ENCODE peak calls at places on chromosome 17, in six cellular contexts. X, M, W, G, T and O are unnamed samples.
A peak's percentile ranks its signal among the peaks of the same experiment; 100 is the strongest.

GRCh38 chr17:41962768-41963434 is 3.7 kb upstream of the CNP start:
- DNase-seq in X (peak; percentile 97), M (peak; percentile 50), W (peak; percentile 48), G (peak; percentile 74), T (peak; percentile 21), O (peak; percentile 79)

GRCh38 chr17:75906143-75906884 is 1.6 kb upstream of the MRPL38 start:
- DNase-seq in X (no peak), M (no peak), W (no peak), G (no peak), T (no peak), O (no peak)

GRCh38 chr17:73991260-73991659 is 212.2 kb upstream of the RPL38 start:
- DNase-seq in X (peak; percentile 51), M (no peak), W (no peak), G (no peak), T (no peak), O (no peak)

GRCh38 chr17:36978810-36979584 is 30.2 kb downstream of the AATF start:
- DNase-seq in X (no peak), M (no peak), W (no peak), G (no peak), T (no peak), O (no peak)

GRCh38 chr17:60086822-60087591 is 8.3 kb upstream of the HEATR6 start:
- DNase-seq in X (peak; percentile 26), M (no peak), W (no peak), G (no peak), T (no peak), O (peak; percentile 89)

GRCh38 chr17:77354721-77355455 is 214.1 kb downstream of the SEC14L1 start:
- DNase-seq in X (peak; percentile 51), M (no peak), W (no peak), G (no peak), T (peak; percentile 90), O (peak; percentile 93)

GRCh38 chr17:44807093-44807816 is 22.8 kb downstream of the GJC1 start:
- DNase-seq in X (no peak), M (no peak), W (no peak), G (no peak), T (no peak), O (no peak)

GRCh38 chr17:50841949-50842354 is 6.6 kb downstream of the WFIKKN2 start:
- DNase-seq in X (peak; percentile 97), M (peak; percentile 14), W (peak; percentile 20), G (peak; percentile 46), T (no peak), O (peak; percentile 84)

GRCh38 chr17:57949649-57950048 is 5.6 kb downstream of the CUEDC1 start:
- DNase-seq in X (peak; percentile 43), M (no peak), W (no peak), G (no peak), T (no peak), O (no peak)

GRCh38 chr17:3905017-3905486 is 11.2 kb downstream of the P2RX1 start:
- DNase-seq in X (no peak), M (no peak), W (no peak), G (no peak), T (no peak), O (no peak)

GRCh38 chr17:3885271-3885670 is 7.6 kb downstream of the CAMKK1 start:
- DNase-seq in X (no peak), M (no peak), W (no peak), G (no peak), T (no peak), O (no peak)

GRCh38 chr17:72472116-72472515 is 351.3 kb downstream of the SOX9 start:
- DNase-seq in X (no peak), M (no peak), W (no peak), G (no peak), T (no peak), O (no peak)

GRCh38 chr17:31321481-31321880 is at the start of gene EVI2A:
- DNase-seq in X (peak; percentile 88), M (peak; percentile 54), W (no peak), G (peak; percentile 44), T (no peak), O (peak; percentile 87)

GRCh38 chr17:3512512-3513171 is 36.8 kb downstream of the ASPA start:
- DNase-seq in X (peak; percentile 97), M (no peak), W (no peak), G (no peak), T (no peak), O (peak; percentile 88)

GRCh38 chr17:2723505-2723996 is 12.0 kb upstream of the CLUH start:
- DNase-seq in X (no peak), M (no peak), W (no peak), G (no peak), T (no peak), O (no peak)

GRCh38 chr17:61338874-61339478 is 60.7 kb upstream of the TBX2 start:
- DNase-seq in X (no peak), M (no peak), W (no peak), G (no peak), T (no peak), O (no peak)

GRCh38 chr17:38867179-38867994 is 2.5 kb upstream of the LASP1 start:
- DNase-seq in X (peak; percentile 93), M (no peak), W (peak; percentile 63), G (peak; percentile 81), T (no peak), O (no peak)

GRCh38 chr17:62869885-62870580 is 61.9 kb upstream of the MARCHF10 start:
- DNase-seq in X (no peak), M (no peak), W (peak; percentile 53), G (no peak), T (no peak), O (peak; percentile 81)

GRCh38 chr17:18186271-18186982 is 2.8 kb downstream of the ALKBH5 start:
- DNase-seq in X (no peak), M (no peak), W (no peak), G (no peak), T (no peak), O (peak; percentile 52)